ENCODE peak calls at places on chromosome 12, in six cellular contexts. W is tibial artery, G is cardiac muscle cell, L is tibial nerve, F is left ventricle myocardium inferior, Z is mucosa of descending colon. S is an unnamed sample. For H3K4me1, the result is how much of the 10 kb centered on the place peaks cover.

GRCh38 chr12:104517880-104518279 is 61.1 kb downstream of the CHST11 start:
- DNase-seq in L (no peak), Z (no peak), G (no peak), W (no peak), F (no peak), S (no peak)

GRCh38 chr12:7542813-7543212 is 39.2 kb upstream of the CD163 start:
- DNase-seq in Z (no peak), G (no peak), L (no peak), F (no peak), W (no peak), S (no peak)

GRCh38 chr12:122836027-122836921 is 1.0 kb downstream of the HIP1R start:
- DNase-seq in Z (peak), W (peak), L (no peak), G (peak), F (no peak), S (no peak)

GRCh38 chr12:65055874-65056273 is 65.2 kb downstream of the WIF1 start:
- DNase-seq in L (no peak), W (no peak), Z (no peak), F (no peak), G (no peak), S (no peak)

GRCh38 chr12:98440165-98440581 is 75.2 kb upstream of the TMPO start:
- DNase-seq in W (peak), L (peak), G (no peak), Z (peak), F (peak), S (no peak)

GRCh38 chr12:54135621-54136027 is 53.2 kb downstream of the SMUG1 start:
- DNase-seq in L (no peak), F (no peak), G (peak), W (no peak), Z (no peak), S (no peak)

GRCh38 chr12:19873146-19873545 is 433.9 kb downstream of the AEBP2 start:
- DNase-seq in F (no peak), L (no peak), Z (no peak), G (no peak), W (no peak), S (no peak)

GRCh38 chr12:92075425-92075891 is 70.2 kb downstream of the BTG1 start:
- DNase-seq in L (no peak), F (no peak), W (no peak), Z (no peak), G (peak), S (no peak)

GRCh38 chr12:10771132-10771733 is 31.2 kb downstream of the TAS2R7 start:
- DNase-seq in L (no peak), W (no peak), G (peak), Z (no peak), F (no peak), S (no peak)

GRCh38 chr12:101490286-101490920 is 15.3 kb downstream of the SPIC start:
- DNase-seq in F (no peak), W (no peak), G (peak), Z (peak), L (no peak), S (no peak)

GRCh38 chr12:26870491-26871419 is 37.8 kb upstream of the ITPR2 start:
- DNase-seq in W (no peak), G (peak), Z (peak), F (peak), L (no peak), S (peak)

GRCh38 chr12:2248087-2248900 is 195.5 kb downstream of the CACNA1C start:
- DNase-seq in W (no peak), G (no peak), L (no peak), F (no peak), Z (no peak), S (no peak)

GRCh38 chr12:70338531-70338930 is 27.6 kb upstream of the KCNMB4 start:
- DNase-seq in F (no peak), Z (no peak), L (no peak), W (no peak), G (no peak), S (no peak)

GRCh38 chr12:80602455-80602854 is 105.0 kb upstream of the MYF6 start:
- DNase-seq in W (no peak), G (no peak), Z (no peak), L (no peak), F (no peak), S (no peak)

GRCh38 chr12:62347922-62348650 is 87.9 kb downstream of the USP15 start:
- DNase-seq in Z (no peak), G (no peak), F (no peak), W (no peak), L (no peak), S (no peak)

GRCh38 chr12:119683413-119683812 is 15.5 kb downstream of the PRKAB1 start:
- DNase-seq in Z (no peak), G (no peak), L (no peak), F (no peak), W (no peak), S (no peak)

GRCh38 chr12:119683816-119684215 is 15.9 kb downstream of the PRKAB1 start:
- DNase-seq in F (no peak), G (no peak), W (no peak), L (no peak), Z (no peak), S (no peak)

GRCh38 chr12:119685375-119685774 is 17.4 kb downstream of the PRKAB1 start:
- DNase-seq in W (no peak), L (no peak), Z (no peak), G (no peak), F (no peak), S (no peak)

GRCh38 chr12:119686355-119686754 is 18.4 kb downstream of the PRKAB1 start:
- DNase-seq in L (no peak), G (no peak), F (no peak), W (no peak), Z (no peak), S (no peak)

GRCh38 chr12:119684730-119685129 is 16.8 kb downstream of the PRKAB1 start:
- DNase-seq in F (no peak), Z (no peak), W (no peak), G (no peak), L (no peak), S (no peak)
- H3K4me1 ChIP-seq in F (under half), Z (under half), W (under half), G (under half), L (under half), S (under half)

GRCh38 chr12:128190614-128191013 is 76.4 kb upstream of the TMEM132C start:
- DNase-seq in L (no peak), Z (no peak), F (no peak), W (no peak), G (peak), S (no peak)
- TF ChIP-seq CTCF in L (no peak), Z (no peak), F (peak), W (no peak), G (no peak), S (no peak)

DNA sequence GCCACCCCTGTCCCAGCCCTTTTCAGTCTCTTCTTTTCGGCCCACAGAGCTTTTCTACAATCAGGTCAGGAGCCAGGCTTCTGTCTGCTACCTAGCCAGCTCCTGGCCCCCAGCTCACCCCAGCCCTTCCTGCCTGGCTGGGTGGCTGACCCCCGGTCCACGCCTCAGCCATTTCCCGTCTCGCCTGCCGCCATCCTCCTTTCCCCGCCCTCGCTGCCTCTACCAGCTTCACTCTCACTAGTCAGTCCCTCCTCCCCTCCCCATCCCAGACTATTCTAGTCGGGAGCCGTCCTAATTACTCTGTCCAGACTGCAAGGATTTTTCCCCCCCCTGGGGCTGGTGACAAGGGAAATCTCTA is 876 bp downstream of the DHH start:
- DNase-seq in F (peak), L (no peak), Z (no peak), G (peak), W (no peak), S (no peak)
- H3K4me3 ChIP-seq in F (peak), L (peak), Z (no peak), G (peak), W (no peak), S (no peak)

DNA sequence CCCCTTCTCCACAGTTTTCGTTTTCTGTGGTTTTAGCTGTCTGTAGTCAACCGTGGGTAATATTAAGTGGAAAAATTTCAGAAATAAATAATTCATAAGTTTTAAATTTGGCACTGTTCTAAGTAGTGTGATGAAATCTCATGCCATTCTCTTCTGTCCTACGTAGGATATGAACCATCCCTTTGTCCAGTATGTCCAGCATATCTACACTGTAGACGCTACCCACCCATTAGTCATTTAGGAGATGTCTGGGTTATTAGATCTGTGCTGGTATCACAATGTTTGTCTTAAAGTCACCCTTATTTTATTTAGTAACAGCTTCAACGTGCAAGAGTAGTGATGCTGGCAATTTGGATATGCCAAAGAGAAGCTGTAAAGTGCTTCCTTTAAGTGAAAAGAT is 44.7 kb downstream of the ATF7IP start:
- DNase-seq in F (no peak), Z (no peak), G (no peak), W (no peak), L (no peak), S (no peak)
- H3K4me1 ChIP-seq in F (half or more), Z (under half), G (under half), W (under half), L (under half), S (under half)

DNA sequence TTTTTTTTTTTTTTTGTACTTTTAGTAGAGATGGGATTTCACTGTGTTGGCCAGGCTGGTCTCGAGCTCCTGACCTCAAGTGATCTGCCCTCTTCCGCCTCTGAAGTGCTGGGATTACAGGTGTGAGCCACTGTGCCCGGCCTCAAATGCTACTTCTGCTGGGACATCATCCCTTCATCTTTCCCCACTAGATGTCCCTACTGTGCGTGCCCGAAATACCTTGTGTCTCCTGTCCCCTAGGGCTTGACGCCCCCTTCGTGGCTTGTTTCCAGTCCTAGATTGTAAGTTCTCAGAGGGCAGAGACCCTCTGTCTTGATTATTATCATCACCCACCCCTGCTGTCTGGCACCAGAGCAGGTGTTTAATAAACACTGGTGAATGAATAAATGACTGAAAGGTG is 14.9 kb downstream of the CCDC63 start:
- DNase-seq in W (no peak), Z (no peak), F (no peak), G (no peak), L (no peak), S (no peak)
- TF ChIP-seq CTCF in W (no peak), Z (no peak), F (peak), G (no peak), L (no peak), S (no peak)

GRCh38 chr12:25458047-25458552 is 95.0 kb downstream of the LMNTD1 start:
- DNase-seq in Z (no peak), G (no peak), F (no peak), L (no peak), W (no peak), S (no peak)
- H3K4me3 ChIP-seq in Z (no peak), G (no peak), F (no peak), L (no peak), W (no peak), S (no peak)

DNA sequence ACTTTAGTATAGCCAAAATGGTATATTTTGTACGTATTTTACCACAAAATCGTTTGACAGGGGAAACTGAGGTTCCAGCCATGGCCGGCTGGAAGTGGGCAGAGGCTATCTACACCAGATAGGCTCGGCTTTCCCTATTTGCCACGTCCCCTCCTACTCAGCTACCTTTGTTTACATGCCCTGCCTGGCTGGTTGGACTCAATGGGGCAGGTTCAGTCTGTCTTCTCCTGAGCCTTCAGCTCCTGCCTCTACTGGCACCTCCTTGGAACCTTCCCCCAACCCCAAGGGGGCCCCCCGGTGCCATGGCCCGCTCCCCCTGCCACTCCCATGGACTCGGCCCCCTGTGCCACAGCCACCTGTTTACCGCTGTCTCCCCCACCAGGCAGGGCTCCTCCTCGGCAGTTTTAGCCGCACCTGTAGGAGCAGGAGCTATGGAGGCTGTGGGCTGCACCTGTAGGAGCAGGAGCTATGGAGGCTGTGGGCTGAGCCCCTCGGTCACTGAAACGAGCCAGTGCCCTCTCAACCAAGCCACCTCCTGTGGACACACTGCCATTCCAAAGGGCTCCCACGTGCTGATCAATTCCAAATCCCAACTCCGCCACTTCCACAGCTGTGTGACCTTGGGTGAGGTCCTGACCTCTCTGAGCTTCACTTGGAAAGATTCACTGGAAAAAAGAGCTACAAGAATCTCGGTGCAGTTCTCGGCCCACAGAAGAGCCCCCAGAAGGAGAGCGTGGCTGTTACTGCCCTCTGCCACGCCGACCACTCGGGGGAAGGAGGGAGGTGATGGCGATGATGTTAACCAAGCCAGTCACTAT is 62.2 kb downstream of the NCOR2 start:
- DNase-seq in Z (no peak), W (no peak), F (no peak), G (no peak), L (no peak), S (no peak)
- H3K4me1 ChIP-seq in Z (under half), W (half or more), F (half or more), G (half or more), L (under half), S (under half)

GRCh38 chr12:69290545-69291277 is 51.3 kb downstream of the CPSF6 start:
- DNase-seq in L (peak), F (peak), W (peak), G (peak), Z (peak), S (peak)
- TF ChIP-seq CTCF in L (peak), F (peak), W (peak), G (peak), Z (peak), S (peak)

GRCh38 chr12:95248604-95249355 is 31.2 kb downstream of the VEZT start:
- DNase-seq in F (no peak), Z (no peak), G (no peak), L (no peak), W (no peak), S (no peak)
- H3K4me3 ChIP-seq in F (no peak), Z (no peak), G (no peak), L (no peak), W (no peak), S (no peak)